ENCODE peak calls at places on chromosome 21, in four cellular contexts. I is left ventricle myocardium inferior, Z is astrocyte of the cerebellum, D is HFF-Myc. Y is an unnamed sample.

GRCh38 chr21:29473808-29474207 is 175.1 kb downstream of the BACH1 start:
- DNase-seq in I (no peak), Z (no peak), D (no peak), Y (no peak)

GRCh38 chr21:18954415-18954972 is 550.9 kb upstream of the TMPRSS15 start:
- DNase-seq in D (no peak), I (no peak), Z (no peak), Y (no peak)

GRCh38 chr21:14900058-14900457 is 164.7 kb downstream of the NRIP1 start:
- DNase-seq in I (no peak), D (no peak), Z (no peak), Y (peak; percentile 56)

GRCh38 chr21:36183144-36183795 is 26.6 kb downstream of the DOP1B start:
- DNase-seq in D (no peak), Z (no peak), I (no peak), Y (no peak)

GRCh38 chr21:34980423-34981115 is 68.5 kb downstream of the RUNX1 start:
- DNase-seq in D (no peak), I (no peak), Z (no peak), Y (no peak)

GRCh38 chr21:36723371-36723881 is 24.5 kb downstream of the SIM2 start:
- DNase-seq in I (no peak), Z (no peak), D (no peak), Y (no peak)

GRCh38 chr21:30042443-30042842 is 102.6 kb upstream of the GRIK1 start:
- DNase-seq in D (no peak), Z (no peak), I (no peak), Y (no peak)

GRCh38 chr21:17146426-17146825 is 366.4 kb upstream of the CXADR start:
- DNase-seq in D (no peak), I (no peak), Z (no peak), Y (no peak)

GRCh38 chr21:39020751-39021474 is 162.3 kb downstream of the PSMG1 start:
- DNase-seq in Z (no peak), D (no peak), I (peak; percentile 36), Y (peak; percentile 61)

GRCh38 chr21:33651965-33652680 is 9.8 kb downstream of the ITSN1 start:
- DNase-seq in D (no peak), I (no peak), Z (no peak), Y (no peak)

GRCh38 chr21:38920631-38921398 is 115.1 kb downstream of the ETS2 start:
- DNase-seq in Z (peak; percentile 79), I (no peak), D (peak; percentile 44), Y (no peak)

GRCh38 chr21:37407719-37408455 is 41.3 kb downstream of the DYRK1A start:
- DNase-seq in D (no peak), I (no peak), Z (no peak), Y (no peak)

GRCh38 chr21:17667256-17667655 is 54.6 kb upstream of the BTG3 start:
- DNase-seq in Z (no peak), I (no peak), D (peak; percentile 10), Y (no peak)

GRCh38 chr21:38965910-38966504 is 160.3 kb downstream of the ETS2 start:
- DNase-seq in Z (no peak), D (no peak), I (no peak), Y (no peak)

GRCh38 chr21:37257526-37257966 is 9.6 kb downstream of the VPS26C start:
- DNase-seq in I (peak; percentile 23), D (no peak), Z (no peak), Y (no peak)

GRCh38 chr21:35354078-35354477 is 305.0 kb upstream of the RUNX1 start:
- DNase-seq in I (no peak), D (no peak), Z (no peak), Y (no peak)

GRCh38 chr21:40770435-40771055 is 76.4 kb downstream of the DSCAM start:
- DNase-seq in D (no peak), I (no peak), Z (no peak), Y (no peak)

GRCh38 chr21:32940079-32941014 is 85.4 kb upstream of the OLIG2 start:
- DNase-seq in I (no peak), D (no peak), Z (peak; percentile 29), Y (no peak)

GRCh38 chr21:30408782-30409494 is 13.1 kb downstream of the KRTAP13-1 start:
- DNase-seq in D (peak; percentile 12), I (no peak), Z (peak; percentile 64), Y (peak; percentile 20)

GRCh38 chr21:32306021-32306780 is 7.5 kb downstream of the MRAP start:
- DNase-seq in I (no peak), D (no peak), Z (no peak), Y (no peak)

GRCh38 chr21:31557956-31558838 is 101.3 kb upstream of the SOD1 start:
- DNase-seq in I (no peak), D (no peak), Z (no peak), Y (no peak)

GRCh38 chr21:36209626-36210171 is 53.1 kb downstream of the DOP1B start:
- DNase-seq in D (peak; percentile 44), I (no peak), Z (peak; percentile 63), Y (peak; percentile 42)

GRCh38 chr21:36323032-36323431 is 3.0 kb downstream of the MORC3 start:
- DNase-seq in Z (no peak), I (no peak), D (no peak), Y (no peak)

GRCh38 chr21:26845750-26846035 is 484 bp upstream of the ADAMTS1 start:
- DNase-seq in D (no peak), Z (no peak), I (no peak), Y (no peak)

GRCh38 chr21:26843912-26844257 is 1.3 kb downstream of the ADAMTS1 start:
- DNase-seq in Z (peak; percentile 79), D (no peak), I (no peak), Y (no peak)

GRCh38 chr21:26846036-26846931 is 1.1 kb upstream of the ADAMTS1 start:
- DNase-seq in Z (no peak), I (peak; percentile 91), D (no peak), Y (peak; percentile 38)

GRCh38 chr21:26844258-26845065 is 747 bp downstream of the ADAMTS1 start:
- DNase-seq in I (peak; percentile 68), Z (no peak), D (no peak), Y (no peak)

GRCh38 chr21:26845066-26845749 is at the start of gene ADAMTS1:
- DNase-seq in Z (peak; percentile 68), D (no peak), I (peak; percentile 92), Y (peak; percentile 36)
- TF ChIP-seq CTCF in Z (peak; percentile 29), D (no peak), I (peak; percentile 38), Y (no peak)

DNA sequence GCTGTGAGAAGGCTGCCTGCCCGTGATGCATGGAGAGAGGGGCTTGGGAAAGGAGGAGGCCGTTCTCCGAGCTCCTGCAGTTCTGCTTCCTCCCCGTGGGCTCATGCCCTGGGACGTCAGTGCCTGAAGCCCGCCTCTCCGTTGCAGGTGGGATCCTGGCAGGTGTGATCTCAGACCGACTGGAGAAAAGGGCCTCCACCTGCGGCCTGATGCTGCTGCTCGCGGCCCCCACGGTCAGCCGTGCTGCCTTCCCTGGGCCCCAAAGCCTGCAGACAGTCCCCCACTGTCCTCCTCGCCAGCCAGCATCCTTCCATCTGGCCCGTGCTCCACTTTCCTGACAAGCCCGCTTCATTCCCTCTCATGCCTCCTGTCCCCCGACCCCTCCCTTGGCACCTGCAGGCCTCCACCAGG is 50.9 kb downstream of the SLC37A1 start:
- DNase-seq in D (no peak), Z (no peak), I (no peak), Y (no peak)
- H3K4me3 ChIP-seq in D (no peak overlapping the region), Z (no peak overlapping the region), I (no peak overlapping the region), Y (no peak overlapping the region)

DNA sequence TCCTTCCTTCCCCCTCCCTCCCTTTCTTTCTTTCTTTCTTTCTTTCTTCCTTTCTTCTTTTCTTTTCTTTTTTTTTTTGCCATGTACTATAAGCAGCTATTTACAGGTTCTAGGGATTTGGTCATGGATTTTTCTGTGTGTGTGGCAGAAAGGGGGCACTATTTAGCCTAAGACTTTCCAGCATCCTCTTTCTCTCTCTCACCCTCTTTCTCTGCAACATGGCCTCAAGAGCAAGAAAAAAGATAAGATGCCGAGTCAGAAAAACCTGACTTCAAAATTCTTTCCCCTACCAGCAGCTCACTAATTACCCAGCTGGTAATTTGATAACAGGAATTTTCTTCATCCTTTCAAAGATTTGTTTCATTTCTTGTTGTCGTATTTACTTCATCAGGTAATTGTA is 458.3 kb upstream of the ADAMTS5 start:
- DNase-seq in D (no peak), I (no peak), Z (no peak), Y (no peak)
- TF ChIP-seq CTCF in D (peak; percentile 20), I (no peak), Z (no peak), Y (peak; percentile 43)

GRCh38 chr21:25370311-25370744 is 237.0 kb downstream of the MRPL39 start:
- DNase-seq in Z (peak; percentile 96), D (peak; percentile 82), I (no peak), Y (peak; percentile 85)
- H3K4me3 ChIP-seq in Z (no peak overlapping the region), D (no peak overlapping the region), I (no peak overlapping the region), Y (no peak overlapping the region)

GRCh38 chr21:44574457-44575306 is 1.2 kb downstream of the KRTAP10-4 start:
- DNase-seq in Z (no peak), D (no peak), I (no peak), Y (no peak)
- TF ChIP-seq CTCF in Z (no peak), D (no peak), I (no peak), Y (no peak)

DNA sequence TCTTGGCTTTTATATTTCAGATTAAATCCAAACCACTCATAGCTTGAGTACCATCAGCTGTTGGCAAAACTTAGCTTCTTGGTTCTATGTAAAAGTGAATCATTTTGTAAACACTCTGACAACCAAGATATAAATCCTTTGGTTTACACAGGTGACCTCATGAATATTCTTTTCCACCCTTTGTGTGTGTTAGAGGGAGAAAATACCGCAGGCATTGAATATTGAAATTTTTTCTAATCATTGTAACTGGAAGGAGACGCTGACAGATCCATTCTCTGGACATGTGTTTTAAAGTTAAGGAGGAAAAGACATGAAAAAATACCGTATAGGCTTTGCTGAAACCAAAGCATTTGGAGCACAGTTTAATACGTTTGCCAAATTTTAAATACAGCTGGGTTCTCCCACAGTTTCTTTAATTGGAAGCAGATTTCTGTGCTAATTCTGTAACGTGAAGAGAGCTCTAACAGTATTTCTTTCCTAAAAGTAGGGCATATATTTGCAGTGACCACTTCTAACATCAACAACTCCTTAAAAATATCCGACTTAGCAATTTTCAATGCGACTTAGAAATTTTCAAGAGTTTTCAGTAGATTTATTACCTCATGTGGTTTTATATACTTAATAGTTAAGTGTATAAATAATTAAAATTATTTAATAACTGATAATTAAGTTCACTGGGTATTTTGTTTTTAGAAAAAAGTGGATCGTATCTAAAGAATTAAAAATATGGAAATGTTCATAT is 388.2 kb downstream of the USP25 start:
- DNase-seq in D (peak; percentile 83), I (no peak), Z (peak; percentile 94), Y (no peak)
- H3K4me3 ChIP-seq in D (no peak overlapping the region), I (peak overlapping the region; percentile 30), Z (no peak overlapping the region), Y (no peak overlapping the region)

DNA sequence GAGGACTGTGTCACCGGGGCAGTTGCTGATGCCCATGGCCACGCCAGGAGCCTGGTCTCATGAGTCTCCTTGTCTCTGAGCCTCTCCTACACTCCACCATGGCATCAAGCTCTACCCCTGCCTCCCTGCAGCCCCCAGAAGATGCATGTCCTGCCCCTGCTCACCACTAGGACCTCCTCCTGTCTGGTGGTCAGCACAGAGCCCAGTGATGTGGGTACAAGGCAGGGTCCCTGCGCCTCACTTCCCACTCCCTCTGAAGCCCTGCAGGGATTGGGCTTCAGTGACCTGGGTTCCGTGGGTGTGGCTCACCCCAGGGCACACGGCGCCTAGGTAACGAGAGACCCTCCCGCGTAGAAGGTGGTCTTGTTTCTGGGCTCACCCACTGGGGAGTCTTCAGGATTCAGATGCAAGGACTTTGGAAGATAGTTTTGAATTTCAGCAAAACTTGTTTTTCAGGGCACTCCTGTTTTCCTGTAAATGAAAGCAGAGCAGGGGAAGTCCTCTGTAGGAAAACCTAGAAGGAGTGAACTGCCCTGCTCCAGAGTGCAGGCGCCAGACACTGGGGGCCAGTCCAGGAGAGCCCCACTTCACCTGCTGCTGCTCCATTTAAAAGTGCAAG is 2.8 kb downstream of the COL18A1 start:
- DNase-seq in Z (no peak), D (no peak), I (peak; percentile 15), Y (no peak)
- TF ChIP-seq CTCF in Z (peak; percentile 29), D (no peak), I (no peak), Y (peak; percentile 16)